ENCODE peak calls at places on chromosome 14, in eight cellular contexts. O is HuH-7.5, R is T-helper 2 cell, B is ureter, C is GM20000, W is DMS79, G is NCI-H2029, K is nucleus accumbens. I is an unnamed sample.

GRCh38 chr14:72643317-72643801 is 250.5 kb downstream of the DPF3 start:
- DNase-seq in O (no peak), R (no peak), B (no peak), C (no peak), W (no peak), G (no peak), K (no peak), I (no peak)

GRCh38 chr14:51449666-51450061 is 202.0 kb upstream of the FRMD6 start:
- DNase-seq in O (no peak), R (no peak), B (no peak), C (no peak), W (no peak), G (no peak), K (no peak), I (no peak)

GRCh38 chr14:102538598-102539543 is 29.3 kb upstream of the ANKRD9 start:
- DNase-seq in O (no peak), R (no peak), B (no peak), C (no peak), W (no peak), G (no peak), K (no peak), I (no peak)

GRCh38 chr14:61557262-61557661 is 138.1 kb upstream of the HIF1A start:
- DNase-seq in O (no peak), R (no peak), B (no peak), C (no peak), W (no peak), G (no peak), K (no peak), I (no peak)

GRCh38 chr14:30227871-30228270 is 300.2 kb upstream of the PRKD1 start:
- DNase-seq in O (no peak), R (no peak), B (no peak), C (no peak), W (no peak), G (no peak), K (no peak), I (no peak)

GRCh38 chr14:101380512-101380911 is 180.8 kb upstream of the DIO3 start:
- DNase-seq in O (no peak), R (no peak), B (peak; percentile 8), C (no peak), W (no peak), G (no peak), K (no peak), I (no peak)

GRCh38 chr14:77181603-77182437 is at the start of gene TMEM63C:
- DNase-seq in O (peak; percentile 57), R (peak; percentile 26), B (no peak), C (peak; percentile 50), W (peak; percentile 100), G (peak; percentile 85), K (no peak), I (peak; percentile 63)

GRCh38 chr14:75069021-75069810 is at the start of gene ZC2HC1C:
- DNase-seq in O (peak; percentile 71), R (peak; percentile 24), B (peak; percentile 95), C (peak; percentile 86), W (peak; percentile 95), G (peak; percentile 77), K (peak; percentile 92), I (peak; percentile 87)

GRCh38 chr14:37936971-37937370 is 270.7 kb upstream of the SSTR1 start:
- DNase-seq in O (no peak), R (no peak), B (no peak), C (no peak), W (no peak), G (no peak), K (no peak), I (no peak)

GRCh38 chr14:63853831-63854293 is 1.1 kb downstream of the SYNE2 start:
- DNase-seq in O (peak; percentile 23), R (peak; percentile 40), B (peak; percentile 79), C (peak; percentile 73), W (no peak), G (no peak), K (no peak), I (peak; percentile 46)

GRCh38 chr14:30982583-30982982 is 42.9 kb upstream of the AP4S1 start:
- DNase-seq in O (no peak), R (no peak), B (no peak), C (no peak), W (no peak), G (no peak), K (no peak), I (no peak)

GRCh38 chr14:101000711-101001110 is 97.2 kb upstream of the RTL1 start:
- DNase-seq in O (no peak), R (no peak), B (no peak), C (no peak), W (no peak), G (no peak), K (no peak), I (no peak)

GRCh38 chr14:92568621-92569479 is 55.3 kb downstream of the RIN3 start:
- DNase-seq in O (no peak), R (no peak), B (no peak), C (peak; percentile 64), W (no peak), G (no peak), K (no peak), I (peak; percentile 77)

GRCh38 chr14:56115471-56115870 is 2.7 kb upstream of the PELI2 start:
- DNase-seq in O (no peak), R (no peak), B (no peak), C (no peak), W (no peak), G (no peak), K (no peak), I (no peak)

GRCh38 chr14:76742961-76743360 is 18.3 kb upstream of the VASH1 start:
- DNase-seq in O (no peak), R (no peak), B (no peak), C (no peak), W (no peak), G (no peak), K (no peak), I (no peak)